ENCODE peak calls at places on chromosomes 4 and X, in four cellular contexts. L is fibroblast of lung, B is Calu3, V is body of pancreas. C is an unnamed sample.

GRCh38 chr4:16607241-16607640 is 291.2 kb downstream of the LDB2 start:
- DNase-seq in L (no peak), B (no peak), V (no peak), C (no peak)

GRCh38 chrX:54481751-54482150 is 14.3 kb downstream of the FGD1 start:
- DNase-seq in L (no peak), B (no peak), V (no peak), C (no peak)

GRCh38 chr4:3386486-3386885 is 55.3 kb upstream of the HGFAC start:
- DNase-seq in L (no peak), B (no peak), V (no peak), C (no peak)

GRCh38 chr4:25993564-25994185 is 79.7 kb downstream of the SMIM20 start:
- DNase-seq in L (peak; percentile 23), B (peak; percentile 10), V (no peak), C (no peak)

GRCh38 chr4:52368895-52369294 is 290.2 kb downstream of the USP46 start:
- DNase-seq in L (no peak), B (no peak), V (no peak), C (no peak)

GRCh38 chr4:124803026-124803425 is 90.5 kb upstream of the ANKRD50 start:
- DNase-seq in L (no peak), B (no peak), V (no peak), C (no peak)

GRCh38 chr4:40292313-40292759 is 42.8 kb upstream of the CHRNA9 start:
- DNase-seq in L (peak; percentile 41), B (no peak), V (no peak), C (no peak)

GRCh38 chr4:183989471-183989870 is 84.4 kb downstream of the STOX2 start:
- DNase-seq in L (peak; percentile 95), B (no peak), V (no peak), C (no peak)

GRCh38 chr4:3276961-3277360 is 15.9 kb upstream of the RGS12 start:
- DNase-seq in L (peak; percentile 58), B (no peak), V (no peak), C (no peak)

GRCh38 chrX:153371256-153371655 is 29.9 kb downstream of the PNMA6E start:
- DNase-seq in L (peak; percentile 63), B (no peak), V (no peak), C (no peak)

GRCh38 chrX:125322431-125322830 is 2.8 kb downstream of the TEX13C start:
- DNase-seq in L (no peak), B (no peak), V (no peak), C (no peak)

GRCh38 chr4:143586080-143586479 is 72.6 kb downstream of the SMARCA5 start:
- DNase-seq in L (no peak), B (no peak), V (no peak), C (no peak)

GRCh38 chr4:38867478-38868054 is at the start of gene FAM114A1:
- DNase-seq in L (peak; percentile 86), B (peak; percentile 68), V (peak; percentile 83), C (peak; percentile 90)

GRCh38 chr4:74930166-74930565 is 2.8 kb upstream of the PARM1 start:
- DNase-seq in L (no peak), B (no peak), V (no peak), C (no peak)

GRCh38 chr4:62644372-62644771 is 1444.2 kb downstream of the ADGRL3 start:
- DNase-seq in L (peak; percentile 48), B (no peak), V (no peak), C (no peak)

GRCh38 chr4:38160487-38161207 is 200.4 kb downstream of the PTTG2 start:
- DNase-seq in L (peak; percentile 97), B (peak; percentile 62), V (peak; percentile 92), C (no peak)

GRCh38 chrX:115344885-115345653 is 55.6 kb downstream of the LUZP4 start:
- DNase-seq in L (peak; percentile 97), B (peak; percentile 80), V (peak; percentile 83), C (peak; percentile 87)

GRCh38 chr4:40514409-40515025 is 115.1 kb downstream of the RBM47 start:
- DNase-seq in L (no peak), B (peak; percentile 48), V (peak; percentile 80), C (no peak)

GRCh38 chrX:40085086-40085551 is 12.6 kb downstream of the BCOR start:
- DNase-seq in L (peak; percentile 89), B (peak; percentile 38), V (peak; percentile 64), C (no peak)

GRCh38 chr4:7075962-7076693 is 8.3 kb upstream of the GRPEL1 start:
- DNase-seq in L (no peak), B (no peak), V (no peak), C (no peak)

GRCh38 chrX:85024562-85024961 is 20.9 kb downstream of the APOOL start:
- DNase-seq in L (no peak), B (no peak), V (no peak), C (no peak)

GRCh38 chrX:103360916-103361315 is 4.6 kb downstream of the TCEAL9 start:
- DNase-seq in L (no peak), B (no peak), V (no peak), C (no peak)

GRCh38 chrX:39773923-39774803 is 323.6 kb downstream of the BCOR start:
- DNase-seq in L (peak; percentile 14), B (no peak), V (peak; percentile 57), C (no peak)

GRCh38 chr4:26052663-26053534 is 138.9 kb downstream of the SMIM20 start:
- DNase-seq in L (no peak), B (no peak), V (no peak), C (no peak)

GRCh38 chrX:49043220-49043986 is at the start of gene TFE3:
- DNase-seq in L (peak; percentile 99), B (peak; percentile 97), V (peak; percentile 99), C (peak; percentile 98)
- TF ChIP-seq CTCF in L (peak; percentile 45), B (peak; percentile 53), V (peak; percentile 30), C (peak; percentile 56)

GRCh38 chr4:37132351-37132989 is 112.1 kb upstream of the NWD2 start:
- DNase-seq in L (no peak), B (no peak), V (no peak), C (no peak)
- TF ChIP-seq CTCF in L (no peak), B (no peak), V (no peak), C (no peak)

DNA sequence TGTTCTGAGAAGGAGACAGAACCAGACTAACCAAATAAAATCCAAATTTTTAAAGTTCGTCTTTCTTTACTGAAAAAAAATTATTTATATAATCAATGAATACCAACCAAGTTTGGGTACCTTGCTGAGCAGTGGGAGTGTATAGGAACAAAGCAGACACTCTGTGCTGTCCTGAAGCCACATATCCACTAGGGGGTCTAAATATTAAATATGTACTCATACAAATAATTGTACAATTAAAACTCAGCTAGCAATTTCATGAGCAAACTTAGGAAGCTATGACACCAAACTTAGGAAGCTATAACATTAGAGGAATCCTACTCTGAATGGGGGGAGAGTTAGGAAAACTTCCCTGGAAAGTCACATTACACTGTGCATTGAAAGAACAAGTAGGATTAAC is 582.0 kb upstream of the EPHA5 start:
- DNase-seq in L (no peak), B (no peak), V (no peak), C (no peak)
- TF ChIP-seq CTCF in L (no peak), B (no peak), V (no peak), C (no peak)

GRCh38 chr4:59994118-59994517 is 1206.0 kb upstream of the ADGRL3 start:
- DNase-seq in L (no peak), B (no peak), V (no peak), C (no peak)
- TF ChIP-seq CTCF in L (no peak), B (no peak), V (no peak), C (no peak)

GRCh38 chr4:159150838-159151390 is 48.0 kb downstream of the RAPGEF2 start:
- DNase-seq in L (no peak), B (no peak), V (peak; percentile 10), C (no peak)
- TF ChIP-seq CTCF in L (no peak), B (no peak), V (no peak), C (no peak)